ENCODE peak calls at places on chromosomes 2 and 18, in five cellular contexts. M is progenitor cell of endocrine pancreas; C is CD4-positive, alpha-beta T cell; L is AG04450; I is endothelial cell of umbilical vein. K is an unnamed sample.

GRCh38 chr2:184199274-184199673 is 399.1 kb upstream of the ZNF804A start:
- DNase-seq in I (no peak), L (no peak), M (no peak), C (no peak), K (no peak)

GRCh38 chr18:35131387-35132283 is 90.4 kb downstream of the MAPRE2 start:
- DNase-seq in C (no peak), L (no peak), M (no peak), I (peak; percentile 60), K (no peak)

GRCh38 chr2:8597094-8597493 is 84.8 kb upstream of the ID2 start:
- DNase-seq in L (no peak), M (no peak), I (no peak), C (no peak), K (no peak)

GRCh38 chr2:178152977-178153376 is 40.7 kb downstream of the RBM45 start:
- DNase-seq in L (no peak), C (no peak), M (no peak), I (no peak), K (no peak)

GRCh38 chr2:85953476-85953875 is 64.7 kb upstream of the ST3GAL5 start:
- DNase-seq in C (no peak), L (no peak), M (no peak), I (no peak), K (no peak)

GRCh38 chr2:45370367-45370766 is 240.7 kb downstream of the SRBD1 start:
- DNase-seq in C (no peak), I (peak; percentile 66), L (no peak), M (no peak), K (no peak)

GRCh38 chr2:241223211-241224067 is 35.0 kb downstream of the ANO7 start:
- DNase-seq in C (no peak), I (peak; percentile 24), L (no peak), M (no peak), K (no peak)

GRCh38 chr18:46324556-46324955 is 220.4 kb downstream of the HAUS1 start:
- DNase-seq in I (no peak), C (no peak), L (peak; percentile 11), M (no peak), K (no peak)

GRCh38 chr2:217289153-217289908 is 429.5 kb upstream of the TNP1 start:
- DNase-seq in I (no peak), M (no peak), C (no peak), L (no peak), K (no peak)

GRCh38 chr2:181552808-181553207 is 95.6 kb downstream of the ITGA4 start:
- DNase-seq in M (no peak), C (no peak), L (no peak), I (no peak), K (no peak)

GRCh38 chr18:65750421-65751144 is at the start of gene CDH7:
- DNase-seq in M (peak; percentile 61), I (no peak), C (no peak), L (no peak), K (peak; percentile 74)

GRCh38 chr2:113872201-113872600 is 17.7 kb upstream of the ACTR3 start:
- DNase-seq in M (no peak), L (no peak), I (no peak), C (no peak), K (no peak)

GRCh38 chr2:180006236-180006635 is 861 bp downstream of the CWC22 start:
- DNase-seq in C (no peak), M (no peak), I (no peak), L (no peak), K (no peak)

GRCh38 chr18:8969639-8970378 is 132.7 kb upstream of the NDUFV2 start:
- DNase-seq in M (no peak), L (no peak), C (no peak), I (no peak), K (no peak)

GRCh38 chr2:112680666-112681101 is 34.9 kb downstream of the SLC20A1 start:
- DNase-seq in I (no peak), M (no peak), L (no peak), C (no peak), K (no peak)

GRCh38 chr2:146927080-146927714 is 917.6 kb upstream of the ACVR2A start:
- DNase-seq in C (no peak), L (no peak), I (peak; percentile 59), M (peak; percentile 43), K (no peak)
- TF ChIP-seq CTCF in C (no peak), L (peak; percentile 56), I (peak; percentile 62), M (peak; percentile 78), K (peak; percentile 79)

DNA sequence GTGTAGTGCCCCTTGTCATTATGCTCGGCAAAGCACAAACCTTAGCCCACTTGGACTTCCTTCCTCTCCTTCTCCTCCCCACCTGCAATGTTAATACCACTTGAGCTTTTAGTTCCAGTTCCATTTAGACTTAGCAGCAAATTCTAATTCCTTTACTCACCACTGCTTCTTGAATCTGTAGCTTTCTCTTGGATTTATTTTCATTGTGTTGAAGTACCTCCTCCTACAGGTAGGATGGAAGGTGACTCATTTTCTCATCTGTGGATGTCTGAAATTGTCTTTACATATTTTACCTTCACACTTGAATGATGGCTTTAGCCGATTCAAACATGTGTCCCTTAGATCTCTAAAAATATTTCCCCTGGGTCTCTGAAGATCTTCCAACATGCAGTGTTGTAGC is 32.8 kb upstream of the BIN1 start:
- DNase-seq in C (no peak), L (no peak), M (no peak), I (no peak), K (no peak)
- TF ChIP-seq CTCF in C (no peak), L (no peak), M (no peak), I (no peak), K (no peak)

GRCh38 chr2:20093263-20094141 is 42.1 kb upstream of the LAPTM4A start:
- DNase-seq in C (no peak), M (peak; percentile 43), I (peak; percentile 69), L (peak; percentile 37), K (no peak)
- TF ChIP-seq CTCF in C (no peak), M (peak; percentile 66), I (peak; percentile 67), L (peak; percentile 84), K (peak; percentile 71)

DNA sequence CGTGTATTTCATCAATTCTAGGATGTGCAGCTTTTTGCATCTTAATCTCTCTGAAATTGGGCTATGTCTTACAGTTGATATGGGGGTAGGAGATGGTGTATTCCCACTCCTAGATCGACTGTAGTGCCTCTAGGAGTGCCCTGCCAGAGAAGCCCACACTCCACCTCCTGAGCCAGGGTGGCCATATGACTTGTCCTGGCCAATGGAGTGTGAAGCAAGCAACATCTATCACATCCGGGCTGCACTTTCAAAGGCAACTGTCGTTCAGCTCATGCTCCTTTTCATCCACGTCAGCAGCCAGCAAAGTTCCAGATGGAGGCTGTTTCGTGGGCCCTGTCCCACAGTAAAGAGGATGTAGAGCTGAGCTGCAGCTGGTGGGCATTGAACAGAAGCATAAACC is 149.4 kb upstream of the SLC1A4 start:
- DNase-seq in C (no peak), I (no peak), L (no peak), M (no peak), K (no peak)
- TF ChIP-seq CTCF in C (no peak), I (no peak), L (no peak), M (no peak), K (no peak)

DNA sequence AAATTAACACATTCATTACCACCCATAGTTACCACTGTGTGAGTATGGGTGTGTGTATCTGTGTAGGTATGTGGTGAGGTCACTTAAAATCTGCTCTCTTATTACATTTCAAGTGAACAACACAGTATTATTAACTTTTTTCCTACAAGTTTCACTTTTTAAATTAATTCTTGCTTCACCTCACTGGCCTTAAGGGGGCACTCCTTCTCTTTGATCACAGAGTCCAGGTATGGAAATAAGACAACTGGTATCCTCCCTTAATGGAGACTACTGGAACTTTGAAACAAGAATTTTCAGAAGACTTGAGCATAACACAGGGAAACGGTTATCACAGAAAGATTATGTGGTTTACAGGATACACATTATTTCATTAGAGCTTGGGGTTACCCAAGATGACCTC is 255.8 kb downstream of the ASXL3 start:
- DNase-seq in M (no peak), I (no peak), C (no peak), L (no peak), K (no peak)
- TF ChIP-seq CTCF in M (no peak), I (no peak), C (no peak), L (no peak), K (no peak)

GRCh38 chr2:189633392-189633811 is 27.9 kb upstream of the ASNSD1 start:
- DNase-seq in I (peak; percentile 49), M (no peak), L (no peak), C (no peak), K (no peak)
- TF ChIP-seq CTCF in I (peak; percentile 32), M (peak; percentile 39), L (peak; percentile 48), C (peak; percentile 54), K (peak; percentile 50)

K was measured in type B pancreatic cell.